ENCODE peak calls at places on chromosome 5, in four cellular contexts. One of them, this sample, is unnamed.

GRCh38 chr5:179227196-179227577 is 118.1 kb downstream of the ADAMTS2 start:
- DNase-seq in A549: no peak
- DNase-seq in HepG2: no peak
- DNase-seq in GM12878: no peak
- DNase-seq in this sample: no peak

GRCh38 chr5:155260798-155261197 is 247.2 kb downstream of the KIF4B start:
- DNase-seq in A549: peak
- DNase-seq in HepG2: peak
- DNase-seq in GM12878: no peak
- DNase-seq in this sample: peak

GRCh38 chr5:372911-373709 is 51.6 kb downstream of the AHRR start:
- DNase-seq in A549: no peak
- DNase-seq in HepG2: no peak
- DNase-seq in GM12878: no peak
- DNase-seq in this sample: peak

GRCh38 chr5:73115399-73116051 is 4.8 kb upstream of the TMEM171 start:
- DNase-seq in A549: peak
- DNase-seq in HepG2: no peak
- DNase-seq in GM12878: no peak
- DNase-seq in this sample: no peak

GRCh38 chr5:38808666-38809343 is 37.0 kb upstream of the OSMR start:
- DNase-seq in A549: no peak
- DNase-seq in HepG2: no peak
- DNase-seq in GM12878: no peak
- DNase-seq in this sample: no peak

GRCh38 chr5:15495026-15495425 is 5.0 kb upstream of the FBXL7 start:
- DNase-seq in A549: no peak
- DNase-seq in HepG2: no peak
- DNase-seq in GM12878: no peak
- DNase-seq in this sample: no peak

GRCh38 chr5:39013938-39014337 is 60.3 kb downstream of the RICTOR start:
- DNase-seq in A549: no peak
- DNase-seq in HepG2: no peak
- DNase-seq in GM12878: no peak
- DNase-seq in this sample: no peak

GRCh38 chr5:139272471-139273321 is 20.8 kb upstream of the MATR3 start:
- DNase-seq in A549: no peak
- DNase-seq in HepG2: peak
- DNase-seq in GM12878: no peak
- DNase-seq in this sample: no peak

GRCh38 chr5:123120197-123120596 is 31.2 kb downstream of the PRDM6 start:
- DNase-seq in A549: peak
- DNase-seq in HepG2: no peak
- DNase-seq in GM12878: no peak
- DNase-seq in this sample: no peak

GRCh38 chr5:1660511-1660910 is 136.8 kb upstream of the LPCAT1 start:
- DNase-seq in A549: no peak
- DNase-seq in HepG2: no peak
- DNase-seq in GM12878: no peak
- DNase-seq in this sample: no peak

GRCh38 chr5:127567026-127567768 is 49.8 kb downstream of the PRRC1 start:
- DNase-seq in A549: no peak
- DNase-seq in HepG2: no peak
- DNase-seq in GM12878: no peak
- DNase-seq in this sample: no peak

GRCh38 chr5:176740702-176741565 is 69.4 kb upstream of the UNC5A start:
- DNase-seq in A549: no peak
- DNase-seq in HepG2: no peak
- DNase-seq in GM12878: no peak
- DNase-seq in this sample: no peak

GRCh38 chr5:137209232-137209810 is 289.8 kb downstream of the SPOCK1 start:
- DNase-seq in A549: no peak
- DNase-seq in HepG2: no peak
- DNase-seq in GM12878: no peak
- DNase-seq in this sample: no peak

GRCh38 chr5:56286015-56286992 is 53.2 kb upstream of the ANKRD55 start:
- DNase-seq in A549: no peak
- DNase-seq in HepG2: no peak
- DNase-seq in GM12878: no peak
- DNase-seq in this sample: no peak

GRCh38 chr5:35364350-35364749 is 134.1 kb upstream of the PRLR start:
- DNase-seq in A549: no peak
- DNase-seq in HepG2: no peak
- DNase-seq in GM12878: no peak
- DNase-seq in this sample: no peak
- TF ChIP-seq EP300 in A549: no peak
- TF ChIP-seq EP300 in HepG2: no peak
- TF ChIP-seq EP300 in GM12878: no peak
- TF ChIP-seq EP300 in this sample: no peak

DNA sequence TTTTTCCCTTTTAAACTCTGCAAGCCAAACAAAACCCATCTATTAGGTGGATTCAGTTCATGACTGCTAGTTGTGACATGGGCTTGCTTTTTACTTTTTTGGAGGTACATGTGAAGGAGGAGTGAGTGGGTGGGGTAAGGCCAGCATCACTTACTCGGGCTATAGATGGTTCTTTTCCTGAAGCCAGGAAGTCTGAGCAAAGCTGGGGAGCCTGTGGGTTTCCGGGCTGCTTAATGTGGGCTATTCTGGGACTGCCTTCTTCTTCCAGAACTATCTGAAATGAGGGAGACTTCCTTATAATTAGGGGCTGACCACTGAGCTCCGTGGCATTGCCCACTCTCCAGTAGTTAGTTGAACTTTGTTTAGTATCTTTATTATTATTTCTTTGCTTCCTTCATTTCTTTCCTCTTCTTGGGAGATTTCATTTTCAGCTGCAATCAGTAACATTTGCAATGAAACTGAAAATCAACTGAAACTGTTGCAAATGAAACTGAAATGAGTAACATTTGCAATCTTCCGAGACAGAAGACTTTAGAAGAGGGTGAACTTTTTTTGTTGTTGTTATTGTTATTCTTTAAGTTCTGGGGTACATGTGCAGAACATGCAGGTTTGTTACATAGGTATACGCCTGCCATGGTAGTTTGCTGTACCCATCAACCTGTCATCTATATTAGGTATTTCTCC is 204.9 kb downstream of the LRRC70 start:
- DNase-seq in A549: no peak
- DNase-seq in HepG2: no peak
- DNase-seq in GM12878: no peak
- DNase-seq in this sample: no peak
- TF ChIP-seq EP300 in A549: no peak
- TF ChIP-seq EP300 in HepG2: no peak
- TF ChIP-seq EP300 in GM12878: no peak
- TF ChIP-seq EP300 in this sample: no peak

GRCh38 chr5:96823900-96824351 is 16.2 kb upstream of the ERAP1 start:
- DNase-seq in A549: peak
- DNase-seq in HepG2: peak
- DNase-seq in GM12878: no peak
- DNase-seq in this sample: no peak

GRCh38 chr5:96821260-96821916 is 13.6 kb upstream of the ERAP1 start:
- DNase-seq in A549: no peak
- DNase-seq in HepG2: no peak
- DNase-seq in GM12878: no peak
- DNase-seq in this sample: no peak

GRCh38 chr5:96826071-96826470 is 18.3 kb upstream of the ERAP1 start:
- DNase-seq in A549: no peak
- DNase-seq in HepG2: no peak
- DNase-seq in GM12878: no peak
- DNase-seq in this sample: no peak

GRCh38 chr5:96825243-96825642 is 17.5 kb upstream of the ERAP1 start:
- DNase-seq in A549: no peak
- DNase-seq in HepG2: no peak
- DNase-seq in GM12878: no peak
- DNase-seq in this sample: no peak

GRCh38 chr5:96823060-96823459 is 15.3 kb upstream of the ERAP1 start:
- DNase-seq in A549: no peak
- DNase-seq in HepG2: no peak
- DNase-seq in GM12878: no peak
- DNase-seq in this sample: no peak
- TF ChIP-seq EP300 in A549: no peak
- TF ChIP-seq EP300 in HepG2: no peak
- TF ChIP-seq EP300 in GM12878: no peak
- TF ChIP-seq EP300 in this sample: no peak

GRCh38 chr5:149423287-149424268 is 44.5 kb upstream of the IL17B start:
- DNase-seq in A549: no peak
- DNase-seq in HepG2: peak
- DNase-seq in GM12878: no peak
- DNase-seq in this sample: no peak

GRCh38 chr5:149421834-149422233 is 42.7 kb upstream of the IL17B start:
- DNase-seq in A549: no peak
- DNase-seq in HepG2: no peak
- DNase-seq in GM12878: no peak
- DNase-seq in this sample: no peak

GRCh38 chr5:149420509-149421371 is 41.6 kb upstream of the IL17B start:
- DNase-seq in A549: no peak
- DNase-seq in HepG2: no peak
- DNase-seq in GM12878: no peak
- DNase-seq in this sample: no peak

GRCh38 chr5:149421372-149421685 is 42.2 kb upstream of the IL17B start:
- DNase-seq in A549: no peak
- DNase-seq in HepG2: no peak
- DNase-seq in GM12878: no peak
- DNase-seq in this sample: no peak

DNA sequence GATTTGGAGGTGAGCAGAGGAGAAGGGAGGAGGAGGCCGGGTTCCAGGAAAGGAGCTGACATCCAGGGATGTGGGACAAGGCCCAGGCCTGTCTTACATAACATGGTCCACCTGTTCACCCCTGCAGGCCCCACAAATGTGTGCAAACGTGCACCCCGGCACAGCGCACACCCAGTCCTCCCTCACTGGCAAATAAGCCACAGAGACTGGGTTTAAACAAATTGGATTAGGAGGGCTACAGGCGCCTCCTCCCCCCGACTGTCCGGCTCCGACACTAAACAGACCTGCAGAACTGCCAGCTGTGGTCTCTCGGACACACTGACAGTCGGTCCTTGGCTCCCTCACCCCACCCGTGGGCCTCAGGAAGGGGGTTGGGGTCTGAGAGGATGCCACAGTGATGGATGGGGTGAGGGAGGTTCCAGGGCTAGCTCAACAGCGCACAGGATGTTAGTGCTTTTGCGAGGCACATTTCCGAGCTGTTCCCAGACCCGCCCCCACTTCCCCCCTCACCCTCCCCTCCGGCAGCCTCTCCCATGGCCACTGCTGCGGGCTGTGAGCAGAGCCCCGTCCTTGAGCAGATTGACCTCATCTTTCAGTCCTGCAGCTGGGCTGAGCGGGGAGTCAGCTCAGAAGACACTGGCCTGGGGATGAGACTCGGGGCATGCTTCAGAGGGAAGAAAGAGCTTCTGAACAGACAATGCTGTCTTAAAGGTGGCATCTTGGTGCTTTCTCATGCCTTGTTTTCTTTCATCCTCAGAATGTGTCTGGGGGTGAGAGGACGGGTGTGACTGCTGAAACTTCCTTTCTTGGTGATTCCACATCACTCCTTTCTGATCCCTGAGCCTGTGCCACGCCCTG is 43.6 kb upstream of the IL17B start:
- DNase-seq in A549: no peak
- DNase-seq in HepG2: peak
- DNase-seq in GM12878: no peak
- DNase-seq in this sample: no peak
- TF ChIP-seq EP300 in A549: no peak
- TF ChIP-seq EP300 in HepG2: no peak
- TF ChIP-seq EP300 in GM12878: no peak
- TF ChIP-seq EP300 in this sample: no peak

DNA sequence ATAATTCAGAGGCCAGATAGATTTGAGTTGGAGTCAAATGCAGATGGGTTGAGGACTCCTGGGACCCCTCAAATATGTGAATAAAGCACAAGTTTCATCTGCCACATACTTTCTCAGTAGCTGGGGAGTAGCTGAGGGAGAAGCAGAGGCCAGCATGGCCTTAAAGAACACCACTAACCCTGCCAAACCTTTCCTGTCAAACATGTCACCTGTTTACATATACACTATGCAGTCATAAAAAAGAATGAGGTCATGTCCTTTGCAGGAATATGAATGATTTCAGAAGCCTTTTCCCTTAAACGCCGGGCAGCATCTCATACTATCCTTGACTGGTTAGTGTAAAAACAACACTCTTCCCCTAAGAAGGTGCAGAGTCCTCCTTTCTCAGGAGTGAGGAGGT is 25.2 kb upstream of the HSD17B4 start:
- DNase-seq in A549: no peak
- DNase-seq in HepG2: no peak
- DNase-seq in GM12878: no peak
- DNase-seq in this sample: no peak
- TF ChIP-seq EP300 in A549: no peak
- TF ChIP-seq EP300 in HepG2: no peak
- TF ChIP-seq EP300 in GM12878: no peak
- TF ChIP-seq EP300 in this sample: no peak